ENCODE peak calls at places on chromosomes 7 and 10, in ten cellular contexts. I is BE2C, B is HFFc6, G is sciatic nerve, K is hepatic stellate cell, R is GM10248, O is NCI-H345, D is A549, T is psoas muscle, W is NCI-H82. V is an unnamed sample.

GRCh38 chr10:45373783-45374450 is at the start of gene ALOX5:
- DNase-seq in I (peak; percentile 60), B (no peak), G (no peak), K (no peak), R (peak; percentile 71), O (peak; percentile 76), D (no peak), T (peak; percentile 74), W (peak; percentile 86), V (peak; percentile 44)

GRCh38 chr10:132546567-132547420 is 9.2 kb downstream of the INPP5A start:
- DNase-seq in I (peak; percentile 55), B (no peak), G (peak; percentile 58), K (no peak), R (no peak), O (peak; percentile 88), D (no peak), T (peak; percentile 45), W (no peak), V (no peak)

GRCh38 chr10:68271104-68271882 is 39.4 kb upstream of the ATOH7 start:
- DNase-seq in I (peak; percentile 76), B (no peak), G (no peak), K (no peak), R (no peak), O (peak; percentile 2), D (no peak), T (no peak), W (peak; percentile 98), V (no peak)

GRCh38 chr10:47371629-47372485 is 12.2 kb downstream of the ZNF488 start:
- DNase-seq in I (no peak), B (no peak), G (peak; percentile 18), K (no peak), R (no peak), O (no peak), D (no peak), T (peak; percentile 7), W (no peak), V (no peak)

GRCh38 chr7:19754521-19755116 is 18.8 kb downstream of the TMEM196 start:
- DNase-seq in I (no peak), B (no peak), G (no peak), K (no peak), R (peak; percentile 20), O (peak; percentile 27), D (peak; percentile 49), T (no peak), W (peak; percentile 70), V (no peak)

GRCh38 chr7:81527651-81528050 is 242.2 kb downstream of the HGF start:
- DNase-seq in I (no peak), B (no peak), G (no peak), K (no peak), R (no peak), O (no peak), D (peak; percentile 26), T (no peak), W (no peak), V (no peak)

GRCh38 chr10:103850572-103850895 is 4.8 kb downstream of the SH3PXD2A start:
- DNase-seq in I (no peak), B (no peak), G (no peak), K (no peak), R (no peak), O (no peak), D (no peak), T (no peak), W (no peak), V (no peak)

GRCh38 chr10:100347568-100348195 is 649 bp downstream of the SCD start:
- DNase-seq in I (peak; percentile 32), B (no peak), G (no peak), K (no peak), R (no peak), O (no peak), D (no peak), T (no peak), W (peak; percentile 59), V (no peak)

GRCh38 chr10:73156054-73156453 is 11.8 kb downstream of the ECD start:
- DNase-seq in I (no peak), B (no peak), G (no peak), K (no peak), R (no peak), O (no peak), D (no peak), T (no peak), W (no peak), V (no peak)

GRCh38 chr7:44101966-44102845 is 1.9 kb upstream of the AEBP1 start:
- DNase-seq in I (no peak), B (peak; percentile 93), G (no peak), K (peak; percentile 90), R (no peak), O (no peak), D (no peak), T (peak; percentile 47), W (no peak), V (no peak)

GRCh38 chr7:151819826-151820225 is 57.1 kb downstream of the PRKAG2 start:
- DNase-seq in I (no peak), B (no peak), G (no peak), K (no peak), R (no peak), O (no peak), D (no peak), T (peak; percentile 24), W (no peak), V (no peak)

GRCh38 chr10:123009105-123009805 is 449 bp downstream of the ACADSB start:
- DNase-seq in I (peak; percentile 40), B (no peak), G (peak; percentile 59), K (peak; percentile 22), R (peak; percentile 31), O (no peak), D (no peak), T (peak; percentile 60), W (peak; percentile 34), V (no peak)

GRCh38 chr10:24360286-24361127 is 151.6 kb downstream of the KIAA1217 start:
- DNase-seq in I (peak; percentile 36), B (peak; percentile 56), G (peak; percentile 90), K (peak; percentile 53), R (peak; percentile 50), O (no peak), D (peak; percentile 64), T (peak; percentile 84), W (peak; percentile 74), V (peak; percentile 43)

GRCh38 chr10:33800545-33800944 is 466.1 kb upstream of the NRP1 start:
- DNase-seq in I (no peak), B (peak; percentile 16), G (no peak), K (no peak), R (no peak), O (no peak), D (no peak), T (no peak), W (no peak), V (no peak)

GRCh38 chr10:60943372-60944158 is 420 bp downstream of the RHOBTB1 start:
- DNase-seq in I (peak; percentile 79), B (peak; percentile 45), G (peak; percentile 82), K (peak; percentile 51), R (peak; percentile 17), O (peak; percentile 69), D (peak; percentile 70), T (peak; percentile 79), W (peak; percentile 82), V (peak; percentile 48)

GRCh38 chr7:102122026-102122425 is 164.6 kb upstream of the SH2B2 start:
- DNase-seq in I (no peak), B (peak; percentile 45), G (no peak), K (peak; percentile 52), R (peak; percentile 49), O (no peak), D (peak; percentile 62), T (no peak), W (no peak), V (no peak)

GRCh38 chr7:113087278-113087998 is 811 bp upstream of the GPR85 start:
- DNase-seq in I (peak; percentile 39), B (peak; percentile 93), G (no peak), K (peak; percentile 14), R (no peak), O (no peak), D (peak; percentile 10), T (no peak), W (peak; percentile 70), V (no peak)

GRCh38 chr10:103750836-103751235 is 104.5 kb downstream of the SH3PXD2A start:
- DNase-seq in I (no peak), B (no peak), G (no peak), K (no peak), R (no peak), O (no peak), D (no peak), T (peak; percentile 12), W (no peak), V (no peak)

GRCh38 chr7:1452205-1452604 is 7.1 kb downstream of the MICALL2 start:
- DNase-seq in I (no peak), B (no peak), G (no peak), K (no peak), R (no peak), O (no peak), D (no peak), T (no peak), W (no peak), V (no peak)

GRCh38 chr10:31940839-31941653 is 12.4 kb upstream of the ARHGAP12 start:
- DNase-seq in I (peak; percentile 76), B (peak; percentile 98), G (no peak), K (peak; percentile 67), R (no peak), O (no peak), D (peak; percentile 98), T (peak; percentile 71), W (no peak), V (no peak)

GRCh38 chr10:32120147-32120546 is 63.9 kb upstream of the KIF5B start:
- DNase-seq in I (no peak), B (no peak), G (no peak), K (no peak), R (no peak), O (no peak), D (no peak), T (no peak), W (no peak), V (no peak)

GRCh38 chr10:118045842-118046490 is 775 bp downstream of the RAB11FIP2 start:
- DNase-seq in I (peak; percentile 25), B (peak; percentile 49), G (no peak), K (peak; percentile 24), R (peak; percentile 24), O (peak; percentile 21), D (peak; percentile 37), T (peak; percentile 76), W (peak; percentile 52), V (no peak)

GRCh38 chr7:143948733-143949132 is 5.9 kb upstream of the OR2F1 start:
- DNase-seq in I (no peak), B (no peak), G (no peak), K (no peak), R (no peak), O (no peak), D (no peak), T (no peak), W (no peak), V (no peak)

GRCh38 chr10:51485668-51486067 is 213.7 kb downstream of the CSTF2T start:
- DNase-seq in I (no peak), B (no peak), G (no peak), K (no peak), R (no peak), O (no peak), D (no peak), T (no peak), W (no peak), V (no peak)

GRCh38 chr7:55078465-55079372 is 59.9 kb downstream of the EGFR start:
- DNase-seq in I (peak; percentile 78), B (no peak), G (peak; percentile 78), K (no peak), R (peak; percentile 49), O (no peak), D (peak; percentile 51), T (peak; percentile 68), W (no peak), V (no peak)

GRCh38 chr7:27873981-27874957 is 134.3 kb downstream of the TAX1BP1 start:
- DNase-seq in I (no peak), B (no peak), G (peak; percentile 71), K (peak; percentile 32), R (no peak), O (no peak), D (peak; percentile 7), T (peak; percentile 62), W (no peak), V (no peak)

GRCh38 chr10:104622598-104623209 is 18.4 kb upstream of the SORCS3 start:
- DNase-seq in I (no peak), B (no peak), G (no peak), K (no peak), R (no peak), O (peak; percentile 5), D (peak; percentile 45), T (no peak), W (peak; percentile 70), V (no peak)

GRCh38 chr10:28530751-28531150 is 2.2 kb upstream of the WAC start:
- DNase-seq in I (no peak), B (peak; percentile 17), G (no peak), K (no peak), R (no peak), O (no peak), D (no peak), T (no peak), W (peak; percentile 10), V (no peak)